ENCODE peak calls at places on chromosomes 2 and 18, in six cellular contexts. One of them, this sample, is unnamed.

GRCh38 chr18:49597556-49597955 is 35.7 kb downstream of the LIPG start:
- DNase-seq in endothelial cell: no peak
- DNase-seq in choroid plexus epithelial cell: no peak
- DNase-seq in cardiac muscle cell: no peak
- DNase-seq in A549: no peak
- DNase-seq in kidney epithelial cell: no peak
- DNase-seq in this sample: no peak

GRCh38 chr2:112075490-112076260 is 20.6 kb downstream of the TMEM87B start:
- DNase-seq in endothelial cell: no peak
- DNase-seq in choroid plexus epithelial cell: no peak
- DNase-seq in cardiac muscle cell: no peak
- DNase-seq in A549: peak
- DNase-seq in kidney epithelial cell: no peak
- DNase-seq in this sample: no peak

GRCh38 chr2:208097801-208098200 is 26.5 kb downstream of the CRYGD start:
- DNase-seq in endothelial cell: no peak
- DNase-seq in choroid plexus epithelial cell: peak
- DNase-seq in cardiac muscle cell: no peak
- DNase-seq in A549: no peak
- DNase-seq in kidney epithelial cell: no peak
- DNase-seq in this sample: no peak

GRCh38 chr2:74037379-74037860 is 52.7 kb downstream of the TET3 start:
- DNase-seq in endothelial cell: no peak
- DNase-seq in choroid plexus epithelial cell: peak
- DNase-seq in cardiac muscle cell: no peak
- DNase-seq in A549: no peak
- DNase-seq in kidney epithelial cell: no peak
- DNase-seq in this sample: no peak

GRCh38 chr2:187078297-187078696 is 229.3 kb upstream of the ZSWIM2 start:
- DNase-seq in endothelial cell: no peak
- DNase-seq in choroid plexus epithelial cell: peak
- DNase-seq in cardiac muscle cell: no peak
- DNase-seq in A549: peak
- DNase-seq in kidney epithelial cell: no peak
- DNase-seq in this sample: no peak

GRCh38 chr2:3644246-3644525 is 13.8 kb upstream of the ALLC start:
- DNase-seq in endothelial cell: no peak
- DNase-seq in choroid plexus epithelial cell: no peak
- DNase-seq in cardiac muscle cell: no peak
- DNase-seq in A549: no peak
- DNase-seq in kidney epithelial cell: no peak
- DNase-seq in this sample: no peak

GRCh38 chr2:200944467-200945394 is 18.7 kb downstream of the ORC2 start:
- DNase-seq in endothelial cell: no peak
- DNase-seq in choroid plexus epithelial cell: peak
- DNase-seq in cardiac muscle cell: no peak
- DNase-seq in A549: peak
- DNase-seq in kidney epithelial cell: peak
- DNase-seq in this sample: peak

GRCh38 chr18:12657048-12657848 is 659 bp downstream of the SPIRE1 start:
- DNase-seq in endothelial cell: peak
- DNase-seq in choroid plexus epithelial cell: peak
- DNase-seq in cardiac muscle cell: peak
- DNase-seq in A549: peak
- DNase-seq in kidney epithelial cell: no peak
- DNase-seq in this sample: peak

GRCh38 chr2:142930835-142931398 is 53.5 kb downstream of the KYNU start:
- DNase-seq in endothelial cell: no peak
- DNase-seq in choroid plexus epithelial cell: no peak
- DNase-seq in cardiac muscle cell: no peak
- DNase-seq in A549: no peak
- DNase-seq in kidney epithelial cell: no peak
- DNase-seq in this sample: no peak

GRCh38 chr2:65654496-65654895 is 222.1 kb upstream of the SPRED2 start:
- DNase-seq in endothelial cell: no peak
- DNase-seq in choroid plexus epithelial cell: no peak
- DNase-seq in cardiac muscle cell: no peak
- DNase-seq in A549: no peak
- DNase-seq in kidney epithelial cell: no peak
- DNase-seq in this sample: no peak

GRCh38 chr2:42663106-42663755 is 94.8 kb downstream of the MTA3 start:
- DNase-seq in endothelial cell: peak
- DNase-seq in choroid plexus epithelial cell: peak
- DNase-seq in cardiac muscle cell: peak
- DNase-seq in A549: peak
- DNase-seq in kidney epithelial cell: peak
- DNase-seq in this sample: peak

GRCh38 chr2:204046145-204046544 is 109.6 kb downstream of the ICOS start:
- DNase-seq in endothelial cell: no peak
- DNase-seq in choroid plexus epithelial cell: no peak
- DNase-seq in cardiac muscle cell: no peak
- DNase-seq in A549: no peak
- DNase-seq in kidney epithelial cell: no peak
- DNase-seq in this sample: no peak

GRCh38 chr18:57980573-57981348 is 63.3 kb upstream of the NEDD4L start:
- DNase-seq in endothelial cell: no peak
- DNase-seq in choroid plexus epithelial cell: no peak
- DNase-seq in cardiac muscle cell: no peak
- DNase-seq in A549: no peak
- DNase-seq in kidney epithelial cell: no peak
- DNase-seq in this sample: no peak

GRCh38 chr2:28683100-28683706 is 68.4 kb upstream of the PPP1CB start:
- DNase-seq in endothelial cell: no peak
- DNase-seq in choroid plexus epithelial cell: peak
- DNase-seq in cardiac muscle cell: peak
- DNase-seq in A549: peak
- DNase-seq in kidney epithelial cell: peak
- DNase-seq in this sample: no peak

GRCh38 chr2:46462936-46463335 is 16.4 kb upstream of the TMEM247 start:
- DNase-seq in endothelial cell: no peak
- DNase-seq in choroid plexus epithelial cell: no peak
- DNase-seq in cardiac muscle cell: no peak
- DNase-seq in A549: no peak
- DNase-seq in kidney epithelial cell: no peak
- DNase-seq in this sample: no peak

GRCh38 chr2:64228126-64228678 is 84.0 kb upstream of the PELI1 start:
- DNase-seq in endothelial cell: peak
- DNase-seq in choroid plexus epithelial cell: peak
- DNase-seq in cardiac muscle cell: peak
- DNase-seq in A549: peak
- DNase-seq in kidney epithelial cell: no peak
- DNase-seq in this sample: peak

GRCh38 chr2:80815259-80815658 is 510.7 kb upstream of the LRRTM1 start:
- DNase-seq in endothelial cell: no peak
- DNase-seq in choroid plexus epithelial cell: no peak
- DNase-seq in cardiac muscle cell: no peak
- DNase-seq in A549: no peak
- DNase-seq in kidney epithelial cell: no peak
- DNase-seq in this sample: no peak

GRCh38 chr18:80147418-80148315 is 38.6 kb downstream of the ADNP2 start:
- DNase-seq in endothelial cell: peak
- DNase-seq in choroid plexus epithelial cell: peak
- DNase-seq in cardiac muscle cell: peak
- DNase-seq in A549: peak
- DNase-seq in kidney epithelial cell: peak
- DNase-seq in this sample: peak

GRCh38 chr2:20449501-20450200 is 2.8 kb downstream of the RHOB start:
- DNase-seq in endothelial cell: no peak
- DNase-seq in choroid plexus epithelial cell: peak
- DNase-seq in cardiac muscle cell: no peak
- DNase-seq in A549: peak
- DNase-seq in kidney epithelial cell: no peak
- DNase-seq in this sample: no peak

GRCh38 chr2:27249891-27250651 is 12.8 kb downstream of the SLC30A3 start:
- DNase-seq in endothelial cell: peak
- DNase-seq in choroid plexus epithelial cell: peak
- DNase-seq in cardiac muscle cell: peak
- DNase-seq in A549: peak
- DNase-seq in kidney epithelial cell: no peak
- DNase-seq in this sample: peak
- TF ChIP-seq CTCF in endothelial cell: peak
- TF ChIP-seq CTCF in choroid plexus epithelial cell: peak
- TF ChIP-seq CTCF in cardiac muscle cell: peak
- TF ChIP-seq CTCF in A549: peak
- TF ChIP-seq CTCF in kidney epithelial cell: peak
- TF ChIP-seq CTCF in this sample: peak

DNA sequence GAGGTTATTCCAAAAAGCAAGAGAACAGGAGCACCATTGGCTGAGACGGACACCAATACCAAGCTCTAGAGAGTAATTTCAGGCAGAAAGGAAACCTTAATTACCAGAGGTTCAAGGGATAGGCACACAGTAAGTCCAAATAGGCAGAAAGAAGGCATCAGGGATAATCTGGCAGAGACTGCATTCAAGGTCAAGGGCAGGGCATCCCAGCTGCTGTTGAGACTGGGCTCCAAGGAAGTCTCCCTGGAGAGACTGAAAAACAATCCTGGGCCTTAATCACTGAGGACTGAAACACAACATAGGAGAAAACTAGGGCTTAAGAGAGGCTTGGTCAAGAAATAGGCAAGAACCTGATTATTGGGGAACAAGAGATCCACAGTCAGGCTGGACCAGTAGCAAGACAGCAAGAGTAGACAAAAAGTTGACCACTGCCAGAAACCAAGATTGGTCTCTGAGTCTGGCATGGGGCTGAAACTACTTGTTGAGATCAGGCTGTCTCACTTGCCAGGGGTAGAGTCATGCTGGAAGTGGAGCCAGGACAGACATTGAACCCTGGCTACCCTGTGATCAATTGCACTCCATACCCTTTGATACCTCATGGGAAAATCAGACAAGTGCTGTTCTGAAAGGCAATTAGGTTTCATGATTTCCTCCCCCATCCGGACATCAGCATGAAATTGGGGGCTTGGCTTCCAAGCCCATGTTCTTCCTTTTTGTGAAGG is 193.2 kb upstream of the TNP1 start:
- DNase-seq in endothelial cell: no peak
- DNase-seq in choroid plexus epithelial cell: no peak
- DNase-seq in cardiac muscle cell: no peak
- DNase-seq in A549: no peak
- DNase-seq in kidney epithelial cell: no peak
- DNase-seq in this sample: no peak
- TF ChIP-seq CTCF in endothelial cell: no peak
- TF ChIP-seq CTCF in choroid plexus epithelial cell: no peak
- TF ChIP-seq CTCF in cardiac muscle cell: no peak
- TF ChIP-seq CTCF in A549: no peak
- TF ChIP-seq CTCF in kidney epithelial cell: no peak
- TF ChIP-seq CTCF in this sample: no peak

DNA sequence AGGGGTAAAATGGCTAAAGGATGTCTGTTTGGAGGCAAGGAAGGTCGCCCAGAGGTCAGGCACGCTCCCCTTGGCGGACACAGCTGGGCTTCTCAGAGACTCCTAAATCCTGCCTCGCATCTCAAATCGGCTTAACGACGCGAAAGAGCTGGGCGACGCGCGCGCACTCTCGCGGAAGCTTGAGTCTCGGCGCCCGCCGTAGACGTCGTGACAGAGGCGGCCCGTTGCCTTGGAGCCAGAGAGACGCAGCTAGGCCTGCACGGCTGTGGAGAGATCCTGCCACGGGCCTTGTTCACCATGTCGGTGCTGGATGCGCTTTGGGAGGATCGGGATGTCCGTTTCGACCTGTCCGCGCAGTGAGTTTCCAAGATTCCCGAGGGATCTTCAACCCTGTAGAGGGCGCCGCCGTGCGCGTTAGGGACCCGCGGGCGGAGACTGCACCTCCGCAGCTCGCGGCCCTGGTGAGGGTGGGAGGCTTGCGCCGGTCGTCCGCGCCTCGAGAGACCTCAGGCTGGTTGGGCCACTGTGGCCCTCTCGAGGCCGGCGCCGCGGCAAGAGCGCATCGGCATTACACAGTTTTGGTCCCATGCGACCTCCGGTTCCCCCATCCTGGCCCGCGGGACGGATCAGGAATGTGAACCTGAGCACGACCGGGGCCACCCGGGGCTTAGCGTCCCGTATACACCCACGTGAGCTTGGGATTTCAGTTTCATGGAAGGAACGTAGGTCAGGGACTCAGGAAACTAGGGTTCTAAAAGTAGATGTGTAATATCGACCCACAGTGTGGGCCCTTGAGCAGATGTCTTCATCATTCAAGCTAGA is at the start of gene BBS5:
- DNase-seq in endothelial cell: peak
- DNase-seq in choroid plexus epithelial cell: peak
- DNase-seq in cardiac muscle cell: peak
- DNase-seq in A549: peak
- DNase-seq in kidney epithelial cell: peak
- DNase-seq in this sample: peak
- TF ChIP-seq CTCF in endothelial cell: no peak
- TF ChIP-seq CTCF in choroid plexus epithelial cell: peak
- TF ChIP-seq CTCF in cardiac muscle cell: peak
- TF ChIP-seq CTCF in A549: peak
- TF ChIP-seq CTCF in kidney epithelial cell: peak
- TF ChIP-seq CTCF in this sample: peak

DNA sequence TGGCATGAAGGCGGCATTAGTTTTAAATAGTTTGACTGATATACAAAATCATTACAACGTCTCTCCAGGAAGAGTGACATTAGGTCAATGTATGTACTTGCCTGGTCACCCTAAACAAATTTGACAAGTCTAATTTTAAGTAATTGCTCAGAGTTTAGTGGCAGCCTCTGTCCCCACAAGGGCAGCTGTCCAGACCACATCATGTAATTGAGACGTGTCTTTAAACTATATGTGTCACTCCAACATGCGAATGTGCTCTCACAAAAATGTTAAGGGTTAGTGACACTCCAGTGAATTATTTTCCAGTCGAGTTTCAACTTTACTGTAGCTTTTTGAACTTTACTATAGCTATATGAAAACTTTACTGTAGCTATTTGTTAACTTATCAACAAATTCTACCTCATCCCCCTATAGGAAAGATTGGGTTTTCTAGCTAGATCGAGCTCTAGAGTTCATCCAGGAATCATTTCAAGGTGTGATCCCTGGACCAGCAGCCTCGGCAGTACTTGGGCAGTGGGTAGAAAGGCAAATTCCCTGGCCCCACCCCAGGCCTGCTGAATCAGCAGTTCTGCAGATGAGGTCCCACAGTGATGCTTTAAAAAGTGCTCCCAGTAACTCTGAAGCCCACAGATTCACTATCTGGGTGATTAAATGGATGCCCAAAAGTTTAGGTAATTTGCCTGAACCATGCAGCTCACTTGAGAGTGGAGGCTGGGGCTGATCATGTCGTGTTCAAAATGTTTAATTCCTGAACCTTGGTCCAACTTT is 66.4 kb upstream of the POU3F3 start:
- DNase-seq in endothelial cell: no peak
- DNase-seq in choroid plexus epithelial cell: no peak
- DNase-seq in cardiac muscle cell: no peak
- DNase-seq in A549: no peak
- DNase-seq in kidney epithelial cell: no peak
- DNase-seq in this sample: no peak
- TF ChIP-seq CTCF in endothelial cell: no peak
- TF ChIP-seq CTCF in choroid plexus epithelial cell: no peak
- TF ChIP-seq CTCF in cardiac muscle cell: no peak
- TF ChIP-seq CTCF in A549: no peak
- TF ChIP-seq CTCF in kidney epithelial cell: no peak
- TF ChIP-seq CTCF in this sample: no peak

GRCh38 chr18:32750328-32750727 is 22.5 kb downstream of the KLHL14 start:
- DNase-seq in endothelial cell: no peak
- DNase-seq in choroid plexus epithelial cell: no peak
- DNase-seq in cardiac muscle cell: no peak
- DNase-seq in A549: no peak
- DNase-seq in kidney epithelial cell: no peak
- DNase-seq in this sample: no peak
- TF ChIP-seq CTCF in endothelial cell: no peak
- TF ChIP-seq CTCF in choroid plexus epithelial cell: no peak
- TF ChIP-seq CTCF in cardiac muscle cell: no peak
- TF ChIP-seq CTCF in A549: no peak
- TF ChIP-seq CTCF in kidney epithelial cell: no peak
- TF ChIP-seq CTCF in this sample: no peak